ENCODE peak calls at places on chromosomes 3 and 15, in seven cellular contexts. Z is BE2C, C is neural progenitor cell, P is fibroblast of pulmonary artery, R is AG09309, E is lung, Y is astrocyte. F is an unnamed sample.

GRCh38 chr3:16604433-16604832 is 790 bp downstream of the DAZL start:
- DNase-seq in Z (no peak), C (no peak), P (no peak), R (no peak), E (no peak), Y (no peak), F (no peak)

GRCh38 chr3:140164922-140165590 is 230.1 kb downstream of the CLSTN2 start:
- DNase-seq in Z (no peak), C (no peak), P (no peak), R (no peak), E (no peak), Y (peak), F (no peak)

GRCh38 chr15:75836953-75837321 is 6.3 kb upstream of the UBE2Q2 start:
- DNase-seq in Z (no peak), C (no peak), P (peak), R (peak), E (no peak), Y (peak), F (peak)

GRCh38 chr3:25420168-25420567 is 7.9 kb upstream of the RARB start:
- DNase-seq in Z (no peak), C (peak), P (no peak), R (no peak), E (no peak), Y (no peak), F (no peak)

GRCh38 chr3:158106773-158107461 is 697 bp upstream of the SHOX2 start:
- DNase-seq in Z (peak), C (peak), P (no peak), R (no peak), E (no peak), Y (no peak), F (no peak)

GRCh38 chr3:62036726-62037125 is 336.6 kb downstream of the FEZF2 start:
- DNase-seq in Z (peak), C (no peak), P (no peak), R (no peak), E (no peak), Y (no peak), F (no peak)

GRCh38 chr15:66756220-66756769 is 54.3 kb downstream of the SMAD6 start:
- DNase-seq in Z (no peak), C (no peak), P (no peak), R (no peak), E (no peak), Y (no peak), F (no peak)

GRCh38 chr3:10370429-10370828 is 49.5 kb upstream of the SEC13 start:
- DNase-seq in Z (no peak), C (no peak), P (peak), R (no peak), E (no peak), Y (peak), F (peak)

GRCh38 chr15:69194854-69195253 is 34.4 kb downstream of the GLCE start:
- DNase-seq in Z (no peak), C (no peak), P (peak), R (no peak), E (no peak), Y (peak), F (peak)

GRCh38 chr3:111846717-111847116 is 12.3 kb upstream of the PHLDB2 start:
- DNase-seq in Z (no peak), C (no peak), P (peak), R (peak), E (no peak), Y (peak), F (peak)

GRCh38 chr3:184776916-184777315 is 35.0 kb upstream of the VPS8 start:
- DNase-seq in Z (no peak), C (no peak), P (no peak), R (no peak), E (no peak), Y (no peak), F (no peak)

GRCh38 chr3:151345854-151346253 is 16.5 kb upstream of the P2RY13 start:
- DNase-seq in Z (no peak), C (no peak), P (peak), R (peak), E (no peak), Y (peak), F (peak)

GRCh38 chr3:197260491-197261163 is 37.8 kb downstream of the DLG1 start:
- DNase-seq in Z (no peak), C (no peak), P (no peak), R (no peak), E (no peak), Y (no peak), F (no peak)

GRCh38 chr3:126267169-126267975 is 87.0 kb upstream of the ALDH1L1 start:
- DNase-seq in Z (peak), C (peak), P (peak), R (peak), E (peak), Y (peak), F (peak)

GRCh38 chr3:122795674-122795969 is 753 bp downstream of the SLC49A4 start:
- DNase-seq in Z (no peak), C (no peak), P (peak), R (no peak), E (no peak), Y (no peak), F (peak)

GRCh38 chr3:45509038-45509767 is 85.3 kb upstream of the LIMD1 start:
- DNase-seq in Z (no peak), C (no peak), P (peak), R (peak), E (no peak), Y (peak), F (peak)

GRCh38 chr3:19885468-19885867 is 48.5 kb downstream of the EFHB start:
- DNase-seq in Z (no peak), C (peak), P (peak), R (no peak), E (no peak), Y (peak), F (peak)

GRCh38 chr3:32238816-32239637 is 547 bp downstream of the CMTM8 start:
- DNase-seq in Z (peak), C (no peak), P (peak), R (no peak), E (peak), Y (peak), F (peak)

GRCh38 chr3:159620873-159621272 is 367.8 kb upstream of the IL12A start:
- DNase-seq in Z (no peak), C (no peak), P (peak), R (peak), E (no peak), Y (peak), F (peak)

GRCh38 chr3:18376682-18377081 is 48.5 kb downstream of the SATB1 start:
- DNase-seq in Z (no peak), C (no peak), P (no peak), R (no peak), E (no peak), Y (no peak), F (no peak)

GRCh38 chr3:119825820-119826219 is 43.9 kb downstream of the NR1I2 start:
- DNase-seq in Z (no peak), C (no peak), P (no peak), R (no peak), E (no peak), Y (no peak), F (no peak)

GRCh38 chr3:86793786-86794185 is 197.2 kb downstream of the VGLL3 start:
- DNase-seq in Z (no peak), C (peak), P (peak), R (peak), E (no peak), Y (peak), F (peak)

GRCh38 chr15:81185896-81186295 is 10.8 kb upstream of the IL16 start:
- DNase-seq in Z (no peak), C (no peak), P (no peak), R (no peak), E (no peak), Y (no peak), F (no peak)

GRCh38 chr15:71811752-71812735 is 1.7 kb downstream of the NR2E3 start:
- DNase-seq in Z (no peak), C (no peak), P (no peak), R (no peak), E (peak), Y (no peak), F (no peak)

GRCh38 chr15:60184579-60184978 is 180.5 kb downstream of the FOXB1 start:
- DNase-seq in Z (no peak), C (no peak), P (peak), R (no peak), E (no peak), Y (peak), F (peak)

GRCh38 chr15:25543156-25543555 is 104.3 kb upstream of the UBE3A start:
- DNase-seq in Z (no peak), C (peak), P (peak), R (peak), E (peak), Y (peak), F (peak)

GRCh38 chr15:50390549-50391264 is 33.5 kb upstream of the USP8 start:
- DNase-seq in Z (no peak), C (no peak), P (no peak), R (no peak), E (no peak), Y (no peak), F (no peak)

GRCh38 chr3:184466413-184466960 is 86.6 kb downstream of the CHRD start:
- DNase-seq in Z (peak), C (peak), P (peak), R (no peak), E (no peak), Y (peak), F (peak)

GRCh38 chr15:101280007-101280406 is 2.7 kb upstream of the SELENOS start:
- DNase-seq in Z (no peak), C (no peak), P (no peak), R (no peak), E (no peak), Y (no peak), F (no peak)

GRCh38 chr3:130242850-130243569 is 102.5 kb upstream of the COL6A5 start:
- DNase-seq in Z (no peak), C (peak), P (peak), R (no peak), E (no peak), Y (no peak), F (peak)

GRCh38 chr3:24522155-24522579 is 27.5 kb upstream of the THRB start:
- DNase-seq in Z (peak), C (peak), P (no peak), R (no peak), E (no peak), Y (no peak), F (no peak)

GRCh38 chr3:85567074-85567676 is 608.4 kb downstream of the CADM2 start:
- DNase-seq in Z (peak), C (peak), P (peak), R (no peak), E (peak), Y (no peak), F (peak)

GRCh38 chr15:81239190-81239589 is 42.5 kb downstream of the IL16 start:
- DNase-seq in Z (no peak), C (no peak), P (peak), R (peak), E (no peak), Y (peak), F (peak)

GRCh38 chr3:181210275-181210674 is 220.7 kb upstream of the DNAJC19 start:
- DNase-seq in Z (no peak), C (peak), P (peak), R (no peak), E (no peak), Y (peak), F (peak)

GRCh38 chr15:62899090-62899493 is 143.5 kb upstream of the TPM1 start:
- DNase-seq in Z (no peak), C (no peak), P (no peak), R (no peak), E (no peak), Y (no peak), F (no peak)

GRCh38 chr3:155958676-155959075 is 88.2 kb downstream of the GMPS start:
- DNase-seq in Z (no peak), C (no peak), P (no peak), R (no peak), E (no peak), Y (no peak), F (no peak)

GRCh38 chr3:183073839-183074615 is 25.3 kb downstream of the MCCC1 start:
- DNase-seq in Z (no peak), C (no peak), P (peak), R (no peak), E (no peak), Y (no peak), F (no peak)

GRCh38 chr15:72183781-72184164 is 13.8 kb downstream of the GRAMD2A start:
- DNase-seq in Z (no peak), C (no peak), P (no peak), R (no peak), E (no peak), Y (no peak), F (no peak)

GRCh38 chr3:125061170-125061569 is 5.4 kb upstream of the HEG1 start:
- DNase-seq in Z (no peak), C (no peak), P (peak), R (no peak), E (no peak), Y (no peak), F (peak)

GRCh38 chr3:33799202-33799551 is 747 bp downstream of the PDCD6IP start:
- DNase-seq in Z (no peak), C (no peak), P (no peak), R (no peak), E (no peak), Y (no peak), F (no peak)

DNA sequence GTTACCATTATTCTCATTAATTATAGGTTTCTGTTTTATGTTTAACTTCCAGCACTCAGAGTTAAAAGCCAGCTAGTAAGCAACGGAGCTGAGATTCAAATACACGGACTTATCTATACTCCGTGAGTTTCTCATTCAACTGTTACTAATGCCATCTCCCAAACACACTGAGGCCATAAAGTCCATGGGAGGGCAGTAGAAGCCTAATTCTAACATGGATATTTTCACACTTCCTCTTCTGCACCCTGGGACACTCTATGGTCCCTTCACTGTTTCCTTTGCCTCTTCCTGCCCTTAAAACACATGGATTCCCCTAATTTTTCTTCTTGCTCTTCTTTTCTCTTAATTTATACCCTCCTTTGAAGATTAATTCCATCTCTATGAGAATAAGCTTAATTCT is 245.0 kb downstream of the KLF13 start:
- DNase-seq in Z (no peak), C (no peak), P (no peak), R (no peak), E (no peak), Y (no peak), F (no peak)
- TF ChIP-seq CTCF in Z (no peak), C (no peak), P (no peak), R (peak), E (no peak), Y (no peak), F (no peak)

GRCh38 chr15:78950906-78951840 is 6.3 kb upstream of the CTSH start:
- DNase-seq in Z (no peak), C (no peak), P (peak), R (no peak), E (no peak), Y (peak), F (peak)
- TF ChIP-seq CTCF in Z (peak), C (no peak), P (peak), R (peak), E (no peak), Y (no peak), F (peak)

GRCh38 chr3:160928183-160928718 is 172.2 kb downstream of the PPM1L start:
- DNase-seq in Z (peak), C (no peak), P (no peak), R (no peak), E (no peak), Y (no peak), F (peak)

GRCh38 chr3:160924776-160925175 is 168.7 kb downstream of the PPM1L start:
- DNase-seq in Z (no peak), C (no peak), P (no peak), R (no peak), E (no peak), Y (no peak), F (no peak)

GRCh38 chr3:160931474-160931873 is 173.7 kb downstream of the B3GALNT1 start:
- DNase-seq in Z (no peak), C (no peak), P (no peak), R (peak), E (no peak), Y (peak), F (no peak)

GRCh38 chr3:160927620-160928019 is 171.6 kb downstream of the PPM1L start:
- DNase-seq in Z (no peak), C (no peak), P (no peak), R (no peak), E (no peak), Y (no peak), F (no peak)

DNA sequence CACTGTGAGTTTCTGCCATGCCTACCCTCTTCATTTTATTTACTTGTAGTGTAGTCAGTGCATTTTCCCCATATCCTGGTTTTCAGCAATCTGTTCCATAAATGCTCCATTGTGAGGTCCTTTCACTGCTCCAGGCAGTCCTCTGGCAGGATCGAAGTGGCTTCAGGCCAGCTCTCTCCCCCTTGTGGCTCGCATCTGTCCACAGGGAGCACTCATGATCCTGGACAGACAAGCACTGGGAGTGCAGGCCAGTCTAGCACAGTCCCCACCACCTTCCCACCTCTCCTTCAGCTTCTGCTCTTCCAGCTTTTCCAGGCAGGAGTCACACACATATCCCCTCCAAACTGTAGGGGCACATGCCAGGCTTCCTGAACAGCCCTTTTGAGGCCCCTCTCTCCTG is 173.6 kb downstream of the PPM1L start:
- DNase-seq in Z (peak), C (peak), P (peak), R (no peak), E (no peak), Y (no peak), F (peak)
- TF ChIP-seq CTCF in Z (peak), C (peak), P (no peak), R (peak), E (no peak), Y (no peak), F (peak)

DNA sequence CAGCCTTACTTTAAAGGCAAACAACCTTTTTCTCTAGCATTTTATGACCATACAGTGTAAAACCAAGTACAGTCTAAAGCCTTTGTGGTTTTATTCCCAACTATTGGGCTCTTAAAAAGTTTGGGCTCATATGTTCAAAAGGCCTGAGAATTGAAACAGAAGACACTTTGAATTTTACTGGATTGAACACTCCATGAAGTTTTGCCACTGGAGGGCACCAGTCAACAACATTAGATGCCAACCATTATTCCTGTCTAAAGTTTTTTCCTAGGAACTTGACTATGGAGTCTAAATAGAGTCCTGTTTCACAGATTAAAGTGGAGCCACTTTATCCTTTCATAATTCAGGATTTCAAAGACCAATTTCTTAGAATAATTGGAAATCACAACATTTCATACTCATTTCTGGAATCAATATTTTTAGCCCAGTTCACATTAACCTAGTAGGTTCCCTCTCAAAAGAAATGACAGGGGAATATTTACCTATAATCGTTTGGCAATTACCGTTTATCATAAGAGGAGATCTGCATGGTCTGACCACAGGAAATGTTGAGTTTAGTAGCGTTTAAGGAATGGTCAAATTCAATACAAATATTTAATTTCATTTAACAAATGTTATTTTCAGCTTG is 244.1 kb upstream of the PDZRN3 start:
- DNase-seq in Z (peak), C (peak), P (peak), R (peak), E (no peak), Y (peak), F (peak)
- TF ChIP-seq CTCF in Z (peak), C (peak), P (peak), R (peak), E (peak), Y (peak), F (peak)

GRCh38 chr3:138049157-138049919 is 39.4 kb downstream of the CLDN18 start:
- DNase-seq in Z (no peak), C (peak), P (peak), R (peak), E (no peak), Y (peak), F (peak)
- TF ChIP-seq CTCF in Z (no peak), C (peak), P (peak), R (peak), E (no peak), Y (no peak), F (peak)